ENCODE peak calls at places on chromosome X, in five cellular contexts. I is DND-41; Y is MG63; F is CD8-positive, alpha-beta memory T cell; U is SJCRH30. Z is an unnamed sample.

GRCh38 chrX:100979881-100980607 is 10.5 kb downstream of the ARL13A start:
- DNase-seq in F (no peak), Y (peak), U (no peak), I (no peak), Z (no peak)

GRCh38 chrX:104854188-104854587 is 288.2 kb downstream of the IL1RAPL2 start:
- DNase-seq in U (no peak), I (no peak), F (no peak), Y (no peak), Z (no peak)

GRCh38 chrX:16444353-16444752 is 205.6 kb upstream of the S100G start:
- DNase-seq in F (no peak), Y (peak), I (no peak), U (peak), Z (no peak)

GRCh38 chrX:154979671-154980070 is 42.9 kb downstream of the F8 start:
- DNase-seq in F (no peak), I (no peak), Y (no peak), U (no peak), Z (no peak)

GRCh38 chrX:34491126-34491525 is 166.0 kb downstream of the TMEM47 start:
- DNase-seq in F (no peak), I (no peak), Y (no peak), U (no peak), Z (no peak)

GRCh38 chrX:9370888-9371287 is 94.0 kb upstream of the TBL1X start:
- DNase-seq in U (no peak), F (no peak), Y (peak), I (no peak), Z (no peak)

GRCh38 chrX:6021316-6022091 is 207.2 kb downstream of the NLGN4X start:
- DNase-seq in U (peak), Y (no peak), I (peak), F (no peak), Z (peak)

GRCh38 chrX:115906276-115906675 is 264.3 kb upstream of the AGTR2 start:
- DNase-seq in U (no peak), F (no peak), I (no peak), Y (no peak), Z (no peak)

GRCh38 chrX:40314070-40314469 is 216.3 kb upstream of the BCOR start:
- DNase-seq in F (no peak), I (no peak), Y (no peak), U (no peak), Z (no peak)

GRCh38 chrX:46340696-46341095 is 204.5 kb downstream of the ZNF674 start:
- DNase-seq in I (no peak), Y (no peak), F (no peak), U (no peak), Z (no peak)

GRCh38 chrX:131818297-131818936 is 204.7 kb upstream of the STK26 start:
- DNase-seq in F (no peak), U (no peak), I (no peak), Y (no peak), Z (no peak)

GRCh38 chrX:14697453-14697852 is 168.1 kb downstream of the GLRA2 start:
- DNase-seq in I (peak), F (no peak), U (peak), Y (peak), Z (no peak)

GRCh38 chrX:76148011-76148665 is 24.7 kb upstream of the PBDC1 start:
- DNase-seq in F (peak), I (peak), U (no peak), Y (peak), Z (no peak)

GRCh38 chrX:46730765-46731164 is 28.2 kb downstream of the SLC9A7 start:
- DNase-seq in Y (no peak), I (no peak), F (no peak), U (no peak), Z (no peak)

DNA sequence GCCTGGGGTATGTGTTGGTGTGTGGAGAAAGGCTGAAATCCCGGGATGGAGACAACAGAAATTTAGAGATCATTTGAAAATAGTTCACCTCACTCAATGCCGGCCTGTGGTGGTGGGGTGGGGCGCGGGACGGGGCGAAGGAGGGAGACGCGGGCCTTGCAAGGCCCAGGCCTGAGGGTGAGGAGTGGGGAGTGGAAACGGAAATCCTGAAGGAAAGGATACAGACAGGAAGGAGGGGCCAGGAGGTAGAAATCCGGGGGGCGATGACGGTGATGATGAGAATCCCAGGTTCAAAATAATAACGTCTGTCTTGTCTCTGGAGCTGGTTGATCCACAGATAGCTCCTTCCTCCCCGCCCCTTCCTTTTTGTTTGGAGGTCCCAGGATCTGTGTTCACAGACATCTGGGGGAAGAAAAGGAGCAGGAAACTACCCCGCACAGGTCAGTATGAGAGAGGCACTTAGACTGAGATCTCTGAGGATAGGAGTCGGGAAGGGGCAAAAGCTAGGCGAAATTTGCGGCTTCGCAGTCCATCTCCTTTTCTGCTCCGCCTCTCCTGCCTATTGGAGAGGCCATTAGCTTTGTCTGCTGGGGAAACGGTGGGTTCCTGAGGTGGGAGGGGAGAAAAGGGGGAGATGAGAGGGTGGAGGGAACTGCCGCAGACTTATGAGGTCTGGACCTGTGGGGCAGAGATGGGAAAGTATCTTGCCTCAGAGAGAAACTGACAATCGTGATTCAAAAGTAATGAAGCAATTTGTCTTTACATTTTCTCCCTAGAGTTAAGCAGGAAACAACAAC is 760 bp downstream of the TCEAL7 start:
- DNase-seq in F (no peak), U (no peak), Y (no peak), I (no peak), Z (no peak)
- H3K4me3 ChIP-seq in F (no peak), U (peak), Y (no peak), I (no peak), Z (no peak)

GRCh38 chrX:619451-619811 is 11.2 kb upstream of the SHOX start:
- DNase-seq in I (no peak), F (no peak), U (no peak), Y (no peak), Z (no peak)

GRCh38 chrX:617401-617800 is 13.2 kb upstream of the SHOX start:
- DNase-seq in Y (no peak), I (no peak), F (no peak), U (no peak), Z (no peak)

GRCh38 chrX:619812-620493 is 10.6 kb upstream of the SHOX start:
- DNase-seq in I (no peak), U (no peak), F (no peak), Y (no peak), Z (no peak)

GRCh38 chrX:617891-618290 is 12.7 kb upstream of the SHOX start:
- DNase-seq in Y (no peak), F (no peak), I (no peak), U (no peak), Z (no peak)

DNA sequence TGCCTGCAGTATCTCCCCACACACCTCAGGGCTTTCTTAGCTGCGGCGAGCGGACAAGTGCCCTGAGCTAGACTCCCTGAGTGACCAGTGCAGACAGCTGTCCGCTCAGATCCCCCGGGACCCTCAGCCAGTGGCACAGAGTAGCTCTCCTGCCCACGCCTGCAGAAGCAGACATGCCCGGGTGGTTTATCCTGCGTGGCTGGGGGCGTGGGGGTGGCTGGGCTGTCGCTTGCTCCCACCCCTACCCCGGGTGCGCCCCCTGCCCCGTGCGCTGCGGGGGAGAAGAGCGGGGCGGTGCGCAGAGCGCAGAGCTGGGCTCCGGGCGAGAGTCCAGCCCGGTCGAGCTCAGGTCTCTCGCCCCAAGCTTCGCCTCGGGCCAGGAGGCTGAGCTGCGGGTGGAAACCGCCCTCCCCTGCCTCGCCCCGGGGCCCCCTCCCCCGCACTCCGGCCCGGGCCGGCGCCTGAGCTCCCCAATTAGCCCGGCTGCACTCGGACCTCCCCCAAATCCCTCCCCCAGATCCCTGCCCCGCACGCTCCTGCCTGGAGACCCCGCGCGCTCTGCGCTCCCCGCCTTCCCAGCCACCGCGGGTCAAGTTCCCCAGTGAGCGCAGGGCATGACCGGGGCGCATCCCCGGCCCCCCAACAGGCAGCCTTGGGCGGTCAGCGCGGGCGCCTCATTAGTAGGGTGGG is 11.7 kb upstream of the SHOX start:
- DNase-seq in F (no peak), Y (no peak), U (no peak), I (no peak), Z (no peak)
- H3K4me3 ChIP-seq in F (no peak), Y (no peak), U (no peak), I (no peak), Z (no peak)

DNA sequence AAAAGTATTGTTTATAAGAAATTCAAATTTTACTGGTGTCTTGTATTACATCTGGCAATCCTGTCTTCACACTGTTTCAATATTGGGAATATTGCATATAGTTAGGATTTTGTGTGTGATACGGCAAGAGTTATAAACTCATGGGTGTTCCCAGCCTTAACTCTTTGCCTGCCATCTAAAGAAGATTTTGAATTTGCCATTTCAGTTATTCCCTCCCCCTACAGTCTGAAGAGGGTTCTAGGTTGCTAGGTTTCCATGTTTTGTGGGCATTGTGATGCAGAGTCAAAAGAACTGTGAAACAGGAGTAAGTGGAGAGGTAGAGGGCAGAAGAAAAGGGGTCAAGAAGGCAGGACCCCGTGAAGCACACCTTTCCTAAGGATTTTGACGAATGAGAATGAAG is at the start of gene CPXCR1:
- DNase-seq in Y (no peak), U (no peak), F (no peak), I (no peak), Z (no peak)
- H3K4me3 ChIP-seq in Y (no peak), U (no peak), F (no peak), I (no peak), Z (no peak)

GRCh38 chrX:2921193-2921592 is 7.9 kb downstream of the ARSD start:
- DNase-seq in Y (no peak), I (no peak), F (no peak), U (no peak), Z (no peak)

GRCh38 chrX:2921750-2922149 is 7.4 kb downstream of the ARSD start:
- DNase-seq in F (no peak), Y (no peak), I (no peak), U (no peak), Z (no peak)

GRCh38 chrX:2913118-2913517 is 16.0 kb downstream of the ARSD start:
- DNase-seq in Y (no peak), F (no peak), U (no peak), I (no peak), Z (no peak)

GRCh38 chrX:2917767-2918166 is 11.4 kb downstream of the ARSD start:
- DNase-seq in Y (no peak), I (no peak), U (peak), F (no peak), Z (no peak)
- H3K4me3 ChIP-seq in Y (no peak), I (no peak), U (peak), F (no peak), Z (no peak)

GRCh38 chrX:56726609-56727008 is 2.4 kb upstream of the NBDY start:
- DNase-seq in F (peak), Y (peak), I (peak), U (peak), Z (peak)

GRCh38 chrX:56727531-56727930 is 1.5 kb upstream of the NBDY start:
- DNase-seq in Y (no peak), F (no peak), U (no peak), I (no peak), Z (no peak)

GRCh38 chrX:56728752-56729151 is 291 bp upstream of the NBDY start:
- DNase-seq in Y (peak), U (peak), F (peak), I (peak), Z (peak)

GRCh38 chrX:56729152-56729557 is at the start of gene NBDY:
- DNase-seq in I (peak), F (peak), U (peak), Y (peak), Z (peak)

DNA sequence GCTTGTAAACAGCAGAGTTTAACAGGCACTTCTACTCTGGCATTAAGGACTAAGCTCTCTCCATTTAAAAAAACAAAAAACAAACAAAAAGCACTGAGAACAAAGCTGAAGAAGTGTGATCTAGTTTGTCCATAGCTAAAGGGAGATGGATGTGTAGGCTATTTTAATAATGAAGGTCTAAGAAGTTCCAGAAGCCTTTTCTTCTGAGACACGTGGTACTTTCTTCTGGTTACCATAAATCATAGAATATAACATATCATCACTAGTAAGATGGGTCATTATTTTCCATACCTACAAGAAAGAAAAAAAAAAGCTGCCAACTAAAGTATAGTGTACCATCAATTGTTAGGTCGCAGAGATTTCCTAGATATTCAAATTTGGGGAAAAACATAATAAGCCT is 722 bp upstream of the NBDY start:
- DNase-seq in F (no peak), Y (no peak), U (peak), I (no peak), Z (no peak)
- H3K4me3 ChIP-seq in F (no peak), Y (peak), U (peak), I (peak), Z (peak)

DNA sequence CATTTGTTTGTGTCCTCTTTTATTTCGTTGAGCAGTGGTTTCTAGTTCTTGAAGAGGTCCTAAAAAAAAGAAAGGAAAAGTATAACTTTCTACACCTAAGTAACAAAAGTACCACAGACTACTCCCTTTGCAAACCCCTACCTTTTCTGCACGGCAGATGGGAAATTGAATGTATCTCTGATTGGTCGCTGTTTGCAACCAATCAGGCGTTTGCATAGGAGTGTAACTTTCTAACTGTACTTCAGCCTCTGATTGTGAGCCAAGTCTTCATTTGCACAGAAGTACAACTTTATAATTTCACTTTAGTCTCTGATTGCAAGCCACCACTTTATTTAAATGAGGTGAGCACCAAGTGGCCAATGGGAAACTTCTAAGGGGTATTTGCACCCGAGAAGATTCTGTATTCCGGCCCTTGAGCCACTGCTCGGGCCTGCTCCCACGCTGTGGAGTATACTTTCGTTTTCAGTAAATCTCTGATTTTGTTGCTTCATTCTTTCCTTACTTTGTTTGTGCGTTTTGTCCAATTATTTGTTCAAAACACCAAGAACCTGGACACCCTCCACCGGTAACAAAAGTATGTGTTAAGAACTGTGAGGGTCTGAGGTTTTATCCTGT is 40.3 kb upstream of the FHL1 start:
- DNase-seq in I (no peak), F (no peak), Y (no peak), U (no peak), Z (no peak)
- H3K4me3 ChIP-seq in I (no peak), F (no peak), Y (peak), U (no peak), Z (no peak)